ENCODE peak calls at places on chromosomes 2 and 18, in ten cellular contexts. P is astrocyte, O is heart left ventricle, N is cardiac muscle cell, X is endothelial cell, A is HFF-Myc, Z is AG09309, D is breast epithelium, V is type B pancreatic cell, H is astrocyte of the spinal cord. K is an unnamed sample.

GRCh38 chr18:59690216-59691045 is 6.8 kb downstream of the CCBE1 start:
- DNase-seq in P (no peak), O (no peak), N (no peak), X (no peak), A (no peak), Z (no peak), D (no peak), V (no peak), H (no peak), K (no peak)

GRCh38 chr2:145644820-145645302 is 1124.9 kb upstream of the ZEB2 start:
- DNase-seq in P (no peak), O (no peak), N (no peak), X (peak), A (no peak), Z (no peak), D (no peak), V (no peak), H (no peak), K (no peak)

GRCh38 chr2:203786912-203787311 is 80.5 kb downstream of the CD28 start:
- DNase-seq in P (no peak), O (peak), N (peak), X (peak), A (no peak), Z (no peak), D (no peak), V (no peak), H (peak), K (no peak)

GRCh38 chr18:8701546-8702118 is 3.7 kb upstream of the MTCL1 start:
- DNase-seq in P (peak), O (no peak), N (peak), X (no peak), A (no peak), Z (peak), D (no peak), V (no peak), H (peak), K (no peak)

GRCh38 chr2:241848761-241849615 is 9.7 kb downstream of the PDCD1 start:
- DNase-seq in P (no peak), O (no peak), N (no peak), X (no peak), A (no peak), Z (no peak), D (no peak), V (peak), H (no peak), K (no peak)

GRCh38 chr2:151916632-151917031 is 88.4 kb upstream of the ARL5A start:
- DNase-seq in P (no peak), O (no peak), N (no peak), X (no peak), A (no peak), Z (no peak), D (no peak), V (no peak), H (no peak), K (no peak)

GRCh38 chr18:78558101-78558810 is 421.4 kb upstream of the SALL3 start:
- DNase-seq in P (no peak), O (no peak), N (no peak), X (no peak), A (no peak), Z (no peak), D (no peak), V (no peak), H (no peak), K (no peak)

GRCh38 chr2:102765061-102765460 is 3.2 kb downstream of the TMEM182 start:
- DNase-seq in P (no peak), O (no peak), N (no peak), X (no peak), A (no peak), Z (no peak), D (no peak), V (no peak), H (no peak), K (no peak)

GRCh38 chr2:56801770-56802169 is 618.0 kb downstream of the CCDC85A start:
- DNase-seq in P (no peak), O (no peak), N (no peak), X (no peak), A (no peak), Z (peak), D (no peak), V (no peak), H (no peak), K (no peak)

GRCh38 chr18:77899972-77900754 is 650.5 kb downstream of the GALR1 start:
- DNase-seq in P (peak), O (no peak), N (peak), X (no peak), A (no peak), Z (no peak), D (no peak), V (no peak), H (peak), K (peak)

GRCh38 chr2:47896450-47896968 is 9.8 kb downstream of the FBXO11 start:
- DNase-seq in P (no peak), O (no peak), N (no peak), X (no peak), A (no peak), Z (no peak), D (no peak), V (no peak), H (no peak), K (no peak)

GRCh38 chr18:59054892-59055291 is 84.8 kb upstream of the SEC11C start:
- DNase-seq in P (peak), O (no peak), N (no peak), X (no peak), A (no peak), Z (peak), D (peak), V (no peak), H (no peak), K (no peak)

GRCh38 chr2:109069430-109070194 is 59.4 kb upstream of the SH3RF3 start:
- DNase-seq in P (no peak), O (no peak), N (no peak), X (no peak), A (no peak), Z (no peak), D (no peak), V (peak), H (no peak), K (no peak)

GRCh38 chr2:6814869-6815268 is 50.8 kb downstream of the CMPK2 start:
- DNase-seq in P (no peak), O (no peak), N (no peak), X (no peak), A (no peak), Z (no peak), D (no peak), V (no peak), H (no peak), K (no peak)

GRCh38 chr18:12741351-12741750 is 38.5 kb downstream of the PSMG2 start:
- DNase-seq in P (peak), O (no peak), N (peak), X (no peak), A (no peak), Z (peak), D (no peak), V (no peak), H (peak), K (peak)

GRCh38 chr2:667332-668000 is 9.7 kb downstream of the TMEM18 start:
- DNase-seq in P (peak), O (no peak), N (peak), X (no peak), A (peak), Z (peak), D (no peak), V (peak), H (peak), K (no peak)

GRCh38 chr2:220144411-220144810 is 517.0 kb downstream of the SLC4A3 start:
- DNase-seq in P (peak), O (no peak), N (peak), X (no peak), A (no peak), Z (no peak), D (no peak), V (no peak), H (peak), K (no peak)

GRCh38 chr2:113237604-113238003 is 41.1 kb downstream of the PAX8 start:
- DNase-seq in P (no peak), O (no peak), N (no peak), X (no peak), A (no peak), Z (no peak), D (no peak), V (no peak), H (no peak), K (no peak)

GRCh38 chr2:49351531-49351930 is 197.2 kb upstream of the FSHR start:
- DNase-seq in P (no peak), O (no peak), N (no peak), X (no peak), A (no peak), Z (no peak), D (no peak), V (no peak), H (no peak), K (no peak)

GRCh38 chr2:163888591-163888990 is 152.8 kb upstream of the FIGN start:
- DNase-seq in P (no peak), O (no peak), N (no peak), X (no peak), A (no peak), Z (no peak), D (no peak), V (no peak), H (no peak), K (no peak)

GRCh38 chr2:163884416-163884815 is 148.6 kb upstream of the FIGN start:
- DNase-seq in P (no peak), O (no peak), N (no peak), X (no peak), A (no peak), Z (no peak), D (no peak), V (no peak), H (no peak), K (no peak)

GRCh38 chr2:163887182-163887581 is 151.4 kb upstream of the FIGN start:
- DNase-seq in P (no peak), O (no peak), N (no peak), X (no peak), A (no peak), Z (no peak), D (no peak), V (no peak), H (no peak), K (no peak)
- TF ChIP-seq CTCF in P (peak), O (no peak), N (peak), X (peak), A (no peak), Z (peak), D (no peak), V (peak), H (peak), K (peak)

DNA sequence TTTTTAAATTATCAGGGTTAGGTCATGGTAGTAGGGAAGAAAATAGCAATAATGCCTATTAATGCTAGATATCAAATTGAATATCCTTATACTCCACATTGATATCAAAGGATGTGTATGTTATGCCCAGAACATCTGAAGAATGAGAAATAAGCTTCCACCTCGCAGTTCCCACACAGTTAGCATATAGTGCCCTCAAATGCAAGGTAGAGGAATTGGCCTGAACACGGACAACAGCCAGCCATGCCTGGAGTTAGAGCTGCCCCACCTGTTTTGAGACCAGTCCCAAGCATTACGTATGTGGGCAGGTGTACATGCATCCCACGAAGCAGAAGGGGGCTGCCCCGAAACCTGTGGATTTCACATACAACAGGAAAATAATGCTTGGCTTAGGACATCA is 79.6 kb downstream of the SUMO1 start:
- DNase-seq in P (no peak), O (no peak), N (peak), X (no peak), A (no peak), Z (no peak), D (no peak), V (no peak), H (peak), K (no peak)
- TF ChIP-seq CTCF in P (no peak), O (no peak), N (peak), X (no peak), A (peak), Z (peak), D (no peak), V (peak), H (peak), K (peak)

GRCh38 chr2:45697190-45697589 is 45.7 kb downstream of the PRKCE start:
- DNase-seq in P (no peak), O (no peak), N (no peak), X (no peak), A (no peak), Z (no peak), D (no peak), V (no peak), H (no peak), K (no peak)
- TF ChIP-seq CTCF in P (no peak), O (no peak), N (no peak), X (no peak), A (no peak), Z (no peak), D (no peak), V (no peak), H (no peak), K (no peak)

DNA sequence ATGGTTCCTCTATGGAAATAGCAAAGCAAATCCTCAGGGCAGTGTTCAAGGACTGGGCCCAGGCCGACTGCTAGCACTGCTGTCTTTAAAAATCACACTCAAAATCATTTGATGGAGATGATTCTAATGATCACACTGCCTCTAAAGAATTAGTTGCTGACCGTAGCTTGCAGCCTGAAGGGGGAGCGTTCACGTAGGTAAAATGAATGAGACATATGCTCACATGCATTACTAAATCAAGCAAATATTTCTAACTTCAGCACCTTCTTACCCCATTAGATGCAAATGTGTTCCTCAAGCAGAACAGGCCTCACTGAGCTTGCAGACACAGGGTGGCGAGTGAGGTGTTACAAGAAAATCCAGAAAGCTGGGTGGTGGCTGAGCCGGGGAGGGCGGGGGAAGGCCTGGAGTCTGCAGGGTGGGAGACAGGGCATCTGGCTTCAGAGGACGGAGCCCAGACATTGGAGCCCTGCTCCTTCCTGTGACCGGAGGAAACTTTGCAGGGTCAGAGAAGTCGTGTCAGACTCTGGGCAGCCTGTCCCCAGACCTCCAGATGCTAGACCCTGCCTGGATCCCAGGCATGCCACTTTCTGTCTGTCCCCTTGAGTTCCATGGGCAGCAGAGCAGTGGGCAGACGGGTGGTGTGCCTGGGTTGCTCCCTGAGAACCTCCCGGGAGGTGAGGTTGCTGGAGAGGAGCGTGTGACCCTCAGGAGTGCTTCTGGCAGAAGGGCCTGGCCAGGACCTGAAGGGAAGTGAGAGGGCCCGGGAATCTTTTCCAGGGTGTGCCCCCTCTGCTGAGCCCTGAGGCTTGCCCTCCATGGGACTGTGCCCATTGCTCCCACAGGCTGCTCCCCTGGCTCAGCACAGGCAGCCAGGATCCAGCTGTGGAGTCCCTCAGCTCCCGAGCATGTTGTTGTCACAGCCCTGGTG is 7.1 kb upstream of the NPPC start:
- DNase-seq in P (no peak), O (no peak), N (no peak), X (no peak), A (no peak), Z (no peak), D (no peak), V (peak), H (no peak), K (no peak)
- TF ChIP-seq CTCF in P (peak), O (no peak), N (no peak), X (no peak), A (no peak), Z (no peak), D (no peak), V (no peak), H (peak), K (no peak)

GRCh38 chr2:75290600-75291140 is 91.3 kb upstream of the TACR1 start:
- DNase-seq in P (no peak), O (no peak), N (peak), X (no peak), A (no peak), Z (no peak), D (no peak), V (no peak), H (peak), K (no peak)
- TF ChIP-seq CTCF in P (peak), O (no peak), N (peak), X (no peak), A (peak), Z (peak), D (no peak), V (peak), H (peak), K (peak)

DNA sequence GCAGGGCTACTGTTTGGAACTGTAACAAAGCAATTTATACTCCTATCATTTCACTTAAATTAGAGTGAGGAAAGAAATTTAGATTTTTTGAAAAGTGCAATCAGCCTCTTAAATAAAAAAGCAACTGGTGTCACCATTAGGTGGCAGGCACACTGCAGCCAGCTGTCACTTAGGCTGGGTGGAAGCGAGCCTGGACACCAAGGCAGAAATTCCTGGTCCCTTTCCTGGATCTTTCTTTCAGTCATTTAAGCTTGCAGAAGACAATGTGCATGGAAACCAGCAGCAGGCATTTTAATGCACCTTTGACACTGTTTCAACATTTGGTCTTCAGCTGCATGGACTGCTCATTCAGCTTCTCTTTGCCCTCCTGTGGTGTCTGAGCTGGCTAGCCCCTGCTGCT is 61.0 kb downstream of the AQP4 start:
- DNase-seq in P (no peak), O (no peak), N (no peak), X (peak), A (no peak), Z (no peak), D (no peak), V (no peak), H (peak), K (no peak)
- TF ChIP-seq CTCF in P (no peak), O (peak), N (no peak), X (peak), A (no peak), Z (no peak), D (no peak), V (peak), H (no peak), K (peak)

GRCh38 chr2:225765845-225766244 is 366.3 kb downstream of the NYAP2 start:
- DNase-seq in P (no peak), O (no peak), N (no peak), X (no peak), A (no peak), Z (no peak), D (no peak), V (no peak), H (peak), K (no peak)

GRCh38 chr2:225766431-225766830 is 366.9 kb downstream of the NYAP2 start:
- DNase-seq in P (no peak), O (no peak), N (peak), X (no peak), A (no peak), Z (no peak), D (no peak), V (no peak), H (peak), K (no peak)

GRCh38 chr2:225764346-225764745 is 364.8 kb downstream of the NYAP2 start:
- DNase-seq in P (peak), O (no peak), N (peak), X (no peak), A (no peak), Z (no peak), D (no peak), V (no peak), H (peak), K (no peak)

GRCh38 chr2:225771691-225772090 is 372.2 kb downstream of the NYAP2 start:
- DNase-seq in P (no peak), O (no peak), N (no peak), X (no peak), A (no peak), Z (no peak), D (no peak), V (no peak), H (no peak), K (no peak)

GRCh38 chr2:225768741-225769140 is 369.2 kb downstream of the NYAP2 start:
- DNase-seq in P (no peak), O (no peak), N (no peak), X (no peak), A (no peak), Z (no peak), D (no peak), V (no peak), H (no peak), K (no peak)
- TF ChIP-seq CTCF in P (no peak), O (no peak), N (no peak), X (no peak), A (no peak), Z (no peak), D (no peak), V (no peak), H (no peak), K (no peak)

DNA sequence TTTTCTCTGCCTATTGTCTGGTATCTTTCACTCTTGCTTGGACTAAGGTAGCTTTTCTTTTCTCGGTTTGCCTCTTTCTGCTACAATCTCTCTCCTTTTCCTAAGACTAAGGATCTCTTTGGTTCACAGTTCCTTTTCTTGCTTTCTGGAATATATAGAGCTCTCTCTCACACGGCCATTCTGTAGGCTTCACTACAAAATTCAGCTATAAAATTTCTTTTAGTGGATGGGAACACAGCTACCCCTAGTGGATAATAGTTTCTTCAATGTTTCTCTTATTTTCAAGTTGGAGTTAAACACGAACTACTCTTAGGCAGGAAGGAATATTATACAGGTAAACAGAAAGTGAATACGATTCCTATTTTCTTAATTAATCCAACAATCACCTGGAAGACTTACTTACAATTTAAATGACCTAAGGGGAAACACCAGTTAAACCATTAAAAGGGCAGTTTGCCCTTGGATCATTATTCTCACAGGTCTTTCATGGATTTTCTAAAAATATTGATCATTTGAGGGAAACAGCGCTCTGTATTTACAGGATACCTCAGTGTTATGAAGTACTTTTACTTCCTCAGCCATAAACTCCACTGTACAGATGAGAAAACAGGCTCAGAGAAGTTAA is 140.5 kb downstream of the LRP2 start:
- DNase-seq in P (peak), O (no peak), N (peak), X (no peak), A (no peak), Z (no peak), D (no peak), V (no peak), H (peak), K (no peak)
- TF ChIP-seq CTCF in P (peak), O (no peak), N (peak), X (peak), A (peak), Z (peak), D (peak), V (peak), H (peak), K (peak)

GRCh38 chr2:35415282-35415681 is 940.3 kb upstream of the CRIM1 start:
- DNase-seq in P (no peak), O (no peak), N (no peak), X (no peak), A (no peak), Z (no peak), D (no peak), V (no peak), H (no peak), K (no peak)
- TF ChIP-seq CTCF in P (peak), O (no peak), N (no peak), X (peak), A (no peak), Z (no peak), D (no peak), V (peak), H (peak), K (peak)